ENCODE peak calls at places on chromosomes 1 and 21, in seven cellular contexts. C is HCT116, J is K562, D is SK-N-SH, A is HepG2, U is H1, M is GM12878. T is an unnamed sample.

GRCh38 chr1:6646499-6647148 is 22.0 kb downstream of the THAP3 start:
- DNase-seq in C (peak), U (no peak), J (peak), D (peak), M (no peak), A (peak), T (peak)

GRCh38 chr1:181033128-181033798 is 520 bp upstream of the MR1 start:
- DNase-seq in J (peak), U (no peak), M (peak), C (peak), A (no peak), D (no peak), T (no peak)

GRCh38 chr1:230210979-230211336 is 143.9 kb downstream of the GALNT2 start:
- DNase-seq in U (no peak), J (no peak), M (no peak), D (no peak), A (no peak), C (no peak), T (no peak)

GRCh38 chr1:978835-979743 is 2.8 kb downstream of the PERM1 start:
- DNase-seq in U (no peak), C (no peak), J (no peak), D (no peak), M (no peak), A (no peak), T (no peak)

GRCh38 chr1:114756949-114757454 is 782 bp downstream of the CSDE1 start:
- DNase-seq in U (no peak), D (peak), M (no peak), J (peak), C (no peak), A (peak), T (no peak)

GRCh38 chr1:229891227-229891626 is 175.8 kb upstream of the GALNT2 start:
- DNase-seq in J (no peak), M (no peak), A (no peak), C (no peak), D (no peak), U (no peak), T (no peak)

GRCh38 chr1:14653461-14653960 is 55.0 kb downstream of the KAZN start:
- DNase-seq in D (no peak), M (no peak), C (no peak), J (no peak), A (no peak), U (no peak), T (no peak)

GRCh38 chr21:42417533-42417932 is 13.8 kb downstream of the UBASH3A start:
- DNase-seq in M (peak), U (no peak), D (no peak), J (no peak), A (no peak), C (no peak), T (no peak)

GRCh38 chr1:33080885-33081553 is at the start of gene AZIN2:
- DNase-seq in U (peak), D (peak), M (peak), A (peak), J (peak), C (peak), T (peak)

GRCh38 chr1:235919127-235919796 is 52.6 kb upstream of the LYST start:
- DNase-seq in J (no peak), A (no peak), D (no peak), C (no peak), U (no peak), M (no peak), T (no peak)

GRCh38 chr1:21334214-21335087 is 44.2 kb upstream of the ECE1 start:
- DNase-seq in C (no peak), D (peak), J (peak), M (peak), U (no peak), A (no peak), T (peak)

DNA sequence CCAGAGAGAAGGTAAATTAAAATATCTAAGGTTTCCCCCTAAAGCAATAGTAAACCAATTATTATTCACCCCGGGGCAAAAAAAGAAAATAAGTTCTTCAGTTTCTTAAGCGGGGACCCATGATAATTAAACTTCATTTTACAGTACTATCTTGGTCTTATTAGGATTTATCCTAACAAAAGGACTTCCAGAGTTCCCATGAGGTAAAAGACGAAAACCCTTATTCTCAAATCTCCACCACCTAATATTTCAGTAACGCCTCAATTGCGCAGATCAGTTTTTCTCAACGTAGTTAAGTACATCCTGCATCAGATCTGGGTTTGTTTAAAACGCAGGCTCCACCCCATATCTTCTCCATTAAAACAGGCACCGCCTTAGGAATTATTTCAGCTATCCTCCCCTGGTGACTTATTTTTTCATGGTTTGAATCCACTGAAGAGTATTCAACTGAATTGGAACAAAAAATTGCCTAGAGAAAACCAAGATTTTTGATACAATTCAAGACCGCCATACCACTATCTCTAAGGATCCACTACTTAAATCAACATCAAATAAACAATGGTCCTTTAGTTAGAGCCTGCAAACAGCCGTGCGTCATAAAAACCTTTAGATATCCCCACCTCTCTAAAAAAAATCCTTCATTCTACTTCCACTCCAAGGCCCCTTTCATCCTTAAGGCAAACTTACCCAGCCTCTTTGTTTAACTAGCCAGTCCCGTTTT is 1.7 kb downstream of the MCL1 start:
- DNase-seq in J (no peak), C (no peak), M (no peak), U (no peak), D (peak), A (no peak), T (no peak)
- TF ChIP-seq JUND in J (no peak), C (no peak), M (no peak), U (no peak), D (no peak), A (no peak), T (no peak)

DNA sequence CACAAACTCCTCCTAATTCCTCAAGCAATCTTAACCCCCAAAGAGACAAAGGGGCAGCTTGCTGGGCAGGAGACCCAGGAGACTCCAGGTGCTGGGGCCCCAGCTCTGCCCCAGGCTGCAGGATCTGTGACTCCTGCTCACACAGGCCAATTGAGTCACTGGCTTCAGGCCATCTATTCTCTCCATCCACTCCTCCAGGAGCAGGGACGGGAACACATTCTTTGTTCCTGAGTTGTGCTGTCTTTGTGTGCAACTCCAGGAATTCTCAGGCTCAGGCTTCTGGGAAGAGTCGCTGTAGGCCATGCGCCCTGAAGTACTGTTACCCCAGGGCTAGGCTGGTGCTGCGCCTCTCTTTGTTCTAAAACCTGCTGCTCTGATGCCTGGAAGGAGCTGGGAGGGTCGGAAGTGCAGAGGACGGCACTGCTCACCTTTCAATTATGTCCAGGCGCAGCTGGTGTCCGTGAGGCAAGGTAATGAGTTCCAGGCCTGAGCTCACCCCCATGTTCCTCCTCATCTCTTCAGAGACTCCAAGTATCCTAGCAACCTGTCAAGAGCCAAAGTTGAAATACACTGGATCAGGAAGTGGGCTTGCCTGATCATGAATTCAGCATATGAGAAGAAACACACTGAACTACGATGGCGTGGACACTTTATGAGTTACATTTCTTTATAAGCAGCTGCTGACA is 105.9 kb downstream of the BCAR3 start:
- DNase-seq in C (no peak), D (peak), M (no peak), A (no peak), J (no peak), U (no peak), T (no peak)
- TF ChIP-seq JUND in C (no peak), D (no peak), M (no peak), A (no peak), J (no peak), U (no peak), T (no peak)

DNA sequence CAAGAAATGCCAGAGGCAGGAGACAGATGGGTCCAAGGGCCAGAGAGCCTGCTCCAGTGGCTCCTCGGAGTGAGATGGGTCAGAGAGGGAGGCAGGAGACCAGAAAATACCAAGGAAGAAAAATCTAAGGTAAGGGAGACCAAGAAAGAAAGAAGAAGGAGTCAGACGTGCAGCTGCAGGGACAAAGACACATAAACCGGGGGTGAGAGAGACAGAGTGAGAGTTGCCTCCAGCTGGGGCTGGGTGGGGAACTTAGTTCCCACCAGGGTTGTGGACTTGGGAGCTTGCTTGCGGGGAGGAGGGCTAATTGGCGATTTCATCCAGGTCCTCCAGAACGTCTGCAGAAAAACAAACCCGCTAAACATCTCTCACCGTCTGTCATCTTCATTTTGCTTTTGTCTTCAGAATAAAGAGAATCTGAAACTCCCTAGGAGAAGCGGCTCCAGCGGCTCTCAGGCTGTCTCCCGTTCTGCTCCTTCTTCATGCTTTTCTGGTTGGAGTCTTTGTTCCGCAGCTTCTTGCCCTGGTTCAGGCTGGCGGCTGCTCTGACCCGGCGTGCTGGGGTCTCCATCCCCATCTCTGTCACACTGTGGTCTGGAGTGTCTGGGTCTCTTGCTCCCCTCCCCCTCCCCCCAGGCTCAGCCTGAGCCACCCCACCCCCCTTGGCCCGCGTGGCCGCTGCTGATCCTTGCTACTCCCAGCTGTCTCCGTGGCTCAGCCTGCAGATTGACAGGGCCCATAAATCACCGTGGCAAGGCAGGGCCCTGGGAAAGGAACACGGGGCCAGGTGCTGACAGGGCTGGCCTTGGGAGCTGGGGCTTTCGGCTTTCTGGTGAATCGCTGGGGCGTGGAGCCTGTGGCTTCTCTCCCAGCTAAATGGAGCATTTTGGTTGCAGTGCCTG is 66.6 kb downstream of the UBIAD1 start:
- DNase-seq in C (peak), A (no peak), M (no peak), U (no peak), J (peak), D (peak), T (peak)
- TF ChIP-seq JUND in C (no peak), A (no peak), M (no peak), U (no peak), J (no peak), D (no peak), T (no peak)

DNA sequence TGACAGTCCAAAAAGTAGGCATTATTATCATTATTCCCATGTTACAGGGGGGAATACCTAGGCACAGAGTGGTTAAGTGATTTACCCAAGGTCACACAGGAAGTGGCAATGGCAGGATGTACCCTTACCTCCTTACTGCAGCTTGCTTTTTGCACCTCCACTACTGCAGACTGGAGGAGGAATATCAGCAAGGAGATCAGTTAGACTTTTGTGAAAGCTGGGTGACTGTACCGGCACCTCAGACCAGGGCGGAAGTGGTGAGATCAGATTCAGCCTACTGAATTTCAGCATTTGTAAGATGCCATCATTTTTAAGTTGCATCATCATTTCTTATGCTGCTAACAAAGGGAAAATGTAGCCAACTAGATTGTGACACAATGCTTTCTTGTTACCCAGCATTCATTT is 4.5 kb downstream of the ADARB1 start:
- DNase-seq in C (no peak), D (no peak), A (no peak), J (no peak), U (no peak), M (no peak), T (no peak)
- TF ChIP-seq JUND in C (no peak), D (no peak), A (no peak), J (peak), U (no peak), M (no peak), T (no peak)